ENCODE peak calls at places on chromosomes 12 and 14, in six cellular contexts. W is nephron progenitor cell; Y is foreskin fibroblast; M is CD8-positive, alpha-beta T cell; O is Peyer's patch; E is ovary. I is an unnamed sample.

GRCh38 chr12:96136129-96136528 is 58.0 kb upstream of the ELK3 start:
- DNase-seq in O (no peak), W (peak; percentile 11), Y (no peak), E (no peak), M (no peak), I (no peak)

GRCh38 chr14:89600950-89601826 is 184.2 kb upstream of the FOXN3 start:
- DNase-seq in W (no peak), Y (no peak), O (no peak), E (no peak), M (no peak), I (no peak)

GRCh38 chr12:117890644-117891043 is 78.1 kb downstream of the KSR2 start:
- DNase-seq in E (no peak), M (no peak), W (no peak), Y (no peak), O (no peak), I (no peak)

GRCh38 chr12:86233126-86233525 is 23.1 kb downstream of the MGAT4C start:
- DNase-seq in Y (no peak), W (no peak), E (no peak), O (no peak), M (no peak), I (no peak)

GRCh38 chr12:59839514-59839913 is 243.7 kb downstream of the SLC16A7 start:
- DNase-seq in O (no peak), W (no peak), Y (peak; percentile 13), M (no peak), E (no peak), I (no peak)

GRCh38 chr12:114339626-114340025 is 66.3 kb downstream of the TBX5 start:
- DNase-seq in O (no peak), Y (peak; percentile 77), M (no peak), E (no peak), W (no peak), I (no peak)

GRCh38 chr12:54565658-54566552 is 16.5 kb downstream of the PDE1B start:
- DNase-seq in E (no peak), M (no peak), W (no peak), Y (no peak), O (no peak), I (no peak)

GRCh38 chr12:6946033-6946919 is 2.5 kb downstream of the C12orf57 start:
- DNase-seq in Y (no peak), O (peak; percentile 95), M (peak; percentile 77), W (peak; percentile 85), E (peak; percentile 41), I (no peak)

GRCh38 chr12:64232201-64232600 is 10.1 kb upstream of the KICS2 start:
- DNase-seq in O (no peak), W (no peak), M (no peak), E (no peak), Y (no peak), I (no peak)

DNA sequence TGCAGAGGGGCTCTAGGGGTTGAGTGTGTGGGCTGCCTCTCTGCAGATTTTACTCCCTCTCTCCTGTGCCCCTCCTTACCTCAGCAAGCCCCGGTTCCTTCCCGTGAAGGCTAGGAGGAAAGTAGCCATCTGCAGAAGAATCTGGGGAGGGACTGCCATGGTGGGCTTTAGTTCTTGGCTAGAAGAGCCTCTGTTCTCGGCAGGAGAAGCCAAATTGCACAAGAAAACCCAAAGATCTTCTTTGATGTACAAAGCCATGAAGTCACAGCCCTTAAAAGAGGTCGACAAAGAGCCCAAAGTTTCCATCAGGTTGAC is 23.5 kb downstream of the CKAP4 start:
- DNase-seq in M (no peak), O (no peak), Y (no peak), E (no peak), W (no peak), I (no peak)
- TF ChIP-seq CTCF in M (peak; percentile 12), O (no peak), Y (no peak), E (no peak), W (peak; percentile 35), I (peak; percentile 28)

GRCh38 chr14:22598896-22599244 is 770 bp downstream of the ABHD4 start:
- DNase-seq in Y (peak; percentile 43), E (no peak), O (peak; percentile 74), M (no peak), W (no peak), I (no peak)
- TF ChIP-seq CTCF in Y (peak; percentile 29), E (no peak), O (no peak), M (no peak), W (no peak), I (no peak)

DNA sequence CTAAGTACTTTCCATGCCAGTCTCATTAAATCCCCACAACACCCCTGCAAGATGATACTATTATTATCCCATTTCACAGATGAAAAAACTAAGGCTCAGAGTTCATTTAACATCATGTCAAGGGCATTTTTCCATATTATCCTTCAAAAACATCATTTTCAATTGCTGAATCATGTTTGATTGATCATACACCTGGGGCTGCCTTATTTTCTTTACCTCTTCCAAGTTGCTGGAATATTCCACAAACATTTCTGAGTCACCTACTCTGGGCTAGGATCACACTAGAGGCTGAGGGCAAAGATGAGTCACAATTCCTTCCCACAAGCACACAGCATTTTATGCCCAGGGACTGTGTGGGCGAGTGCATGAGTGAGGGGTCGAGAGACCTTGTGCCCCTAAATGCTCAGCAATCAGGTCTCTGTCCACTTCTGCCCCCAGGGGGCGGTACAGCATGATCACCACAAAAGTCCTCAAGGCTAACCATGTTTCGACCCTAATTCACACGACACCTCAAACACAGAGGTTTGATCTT is 14.1 kb upstream of the TMEM119 start:
- DNase-seq in E (no peak), M (peak; percentile 74), Y (peak; percentile 93), W (peak; percentile 37), O (peak; percentile 69), I (peak; percentile 66)
- TF ChIP-seq CTCF in E (no peak), M (peak; percentile 38), Y (peak; percentile 25), W (peak; percentile 26), O (peak; percentile 47), I (peak; percentile 69)

GRCh38 chr14:45807187-45807586 is 554.2 kb upstream of the MIS18BP1 start:
- DNase-seq in W (no peak), M (no peak), Y (no peak), E (no peak), O (no peak), I (no peak)

GRCh38 chr14:45811155-45811554 is 558.2 kb upstream of the MIS18BP1 start:
- DNase-seq in O (no peak), M (no peak), Y (no peak), W (no peak), E (no peak), I (no peak)

DNA sequence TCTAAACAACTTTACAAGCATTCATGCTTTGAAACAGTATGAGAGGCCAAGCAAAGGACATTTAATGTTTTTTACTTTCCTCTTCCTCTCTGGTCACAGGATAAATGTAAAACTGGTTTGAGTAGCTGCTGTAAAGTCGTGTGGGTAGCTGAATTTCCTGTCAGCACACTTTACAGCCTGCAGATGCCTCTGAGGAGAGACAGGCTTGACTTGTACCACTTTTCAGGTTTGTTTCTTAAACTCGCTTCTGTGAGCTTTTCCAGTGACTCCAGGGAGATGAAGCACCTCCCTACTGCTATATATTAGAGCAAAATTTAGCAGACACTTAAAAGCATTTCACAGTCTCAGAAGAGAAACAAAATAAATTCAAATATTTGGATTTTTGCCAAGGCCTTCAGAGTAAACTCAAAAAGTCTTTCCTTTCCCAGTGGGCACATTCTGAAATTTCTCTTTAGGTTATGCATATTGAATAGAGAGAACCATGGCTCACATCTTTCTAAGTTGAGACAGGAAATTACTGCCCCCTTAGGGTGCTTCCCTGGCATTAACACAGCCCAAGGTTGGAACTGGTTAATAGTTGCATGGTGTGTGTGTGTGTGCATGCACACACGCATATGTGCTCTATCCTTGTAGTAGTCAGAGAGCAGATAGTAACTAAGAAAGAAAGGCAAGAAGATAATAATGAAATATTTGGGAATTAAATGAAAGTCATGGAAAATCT is 557.3 kb upstream of the MIS18BP1 start:
- DNase-seq in M (no peak), W (no peak), Y (no peak), E (no peak), O (no peak), I (no peak)
- TF ChIP-seq CTCF in M (no peak), W (peak; percentile 26), Y (peak; percentile 4), E (no peak), O (no peak), I (no peak)

GRCh38 chr14:69346710-69347109 is 51.4 kb downstream of the ERH start:
- DNase-seq in E (no peak), W (peak; percentile 75), Y (no peak), O (peak; percentile 62), M (no peak), I (no peak)
- TF ChIP-seq CTCF in E (no peak), W (peak; percentile 63), Y (peak; percentile 77), O (no peak), M (no peak), I (no peak)

GRCh38 chr12:39586811-39587210 is 32.8 kb downstream of the ABCD2 start:
- DNase-seq in W (no peak), O (no peak), E (no peak), M (no peak), Y (no peak), I (no peak)

GRCh38 chr12:39581592-39581991 is 38.0 kb downstream of the ABCD2 start:
- DNase-seq in Y (no peak), M (no peak), W (no peak), E (no peak), O (no peak), I (no peak)

GRCh38 chr12:39592295-39592694 is 27.3 kb downstream of the ABCD2 start:
- DNase-seq in W (no peak), O (no peak), Y (no peak), E (no peak), M (no peak), I (no peak)

GRCh38 chr12:39587247-39587646 is 32.4 kb downstream of the ABCD2 start:
- DNase-seq in W (no peak), E (no peak), M (no peak), Y (no peak), O (no peak), I (no peak)
- TF ChIP-seq CTCF in W (no peak), E (no peak), M (peak; percentile 53), Y (peak; percentile 12), O (no peak), I (peak; percentile 20)

I was measured in natural killer cell.